ENCODE peak calls at places on chromosome 1, in five cellular contexts. J is K562, K is A549, R is tibial nerve, V is stomach. S is an unnamed sample. For H3K9me3, the result is how much of the 10 kb centered on the place peaks cover.

GRCh38 chr1:2639203-2639602 is 6.4 kb upstream of the MMEL1 start:
- DNase-seq in V (peak), J (no peak), K (no peak), R (no peak), S (no peak)

GRCh38 chr1:169683661-169684060 is 27.8 kb downstream of the SELL start:
- DNase-seq in K (no peak), J (no peak), V (no peak), R (no peak), S (no peak)

GRCh38 chr1:175829845-175830244 is 86.5 kb upstream of the TNR start:
- DNase-seq in K (no peak), V (no peak), R (no peak), J (no peak), S (no peak)

GRCh38 chr1:71200503-71200902 is 119.7 kb upstream of the ZRANB2 start:
- DNase-seq in K (no peak), V (no peak), J (no peak), R (no peak), S (no peak)

GRCh38 chr1:2982615-2983318 is 38.5 kb upstream of the ACTRT2 start:
- DNase-seq in J (no peak), K (no peak), V (no peak), R (no peak), S (peak)

GRCh38 chr1:216456682-216457081 is 33.4 kb upstream of the USH2A start:
- DNase-seq in K (no peak), J (no peak), V (no peak), R (no peak), S (no peak)

GRCh38 chr1:92298573-92299476 is at the start of the genes GLMN and RPAP2:
- DNase-seq in K (peak), R (peak), J (peak), V (peak), S (peak)

GRCh38 chr1:190328361-190328760 is 149.3 kb downstream of the BRINP3 start:
- DNase-seq in R (no peak), J (no peak), K (no peak), V (no peak), S (no peak)

GRCh38 chr1:101820080-101820479 is 176.6 kb downstream of the OLFM3 start:
- DNase-seq in R (no peak), V (no peak), J (no peak), K (no peak), S (no peak)

GRCh38 chr1:202192770-202193613 is 607 bp upstream of the LGR6 start:
- DNase-seq in V (peak), R (no peak), J (peak), K (peak), S (peak)

GRCh38 chr1:199172286-199173124 is 533.7 kb downstream of the PTPRC start:
- DNase-seq in K (no peak), V (no peak), R (no peak), J (no peak), S (no peak)

GRCh38 chr1:58648864-58649263 is 51.0 kb downstream of the MYSM1 start:
- DNase-seq in J (no peak), R (no peak), V (no peak), K (no peak), S (no peak)

GRCh38 chr1:205493241-205494085 is 11.0 kb upstream of the CDK18 start:
- DNase-seq in K (no peak), V (peak), J (no peak), R (no peak), S (no peak)

GRCh38 chr1:38625939-38626338 is 233.6 kb downstream of the RRAGC start:
- DNase-seq in K (no peak), R (no peak), V (no peak), J (no peak), S (no peak)

GRCh38 chr1:66752671-66753371 is 562 bp downstream of the DYNLT5 start:
- DNase-seq in J (no peak), V (no peak), K (no peak), R (no peak), S (no peak)

GRCh38 chr1:151825204-151825603 is 6.4 kb downstream of the RORC start:
- DNase-seq in K (no peak), R (no peak), J (no peak), V (no peak), S (no peak)

GRCh38 chr1:222464841-222465210 is 83.1 kb downstream of the HHIPL2 start:
- DNase-seq in J (peak), K (peak), V (peak), R (no peak), S (no peak)

GRCh38 chr1:218660678-218661053 is 315.5 kb downstream of the TGFB2 start:
- DNase-seq in K (peak), J (no peak), R (no peak), V (no peak), S (no peak)

GRCh38 chr1:91404151-91405012 is at the start of gene HFM1:
- DNase-seq in R (peak), J (peak), K (peak), V (peak), S (peak)

GRCh38 chr1:156176610-156177210 is 17.2 kb upstream of the SLC25A44 start:
- DNase-seq in V (no peak), J (no peak), R (no peak), K (no peak), S (no peak)

GRCh38 chr1:205983925-205984725 is 19.1 kb downstream of the RAB7B start:
- DNase-seq in K (peak), R (peak), J (peak), V (peak), S (no peak)

GRCh38 chr1:189432761-189433160 is 1044.9 kb downstream of the BRINP3 start:
- DNase-seq in K (no peak), R (no peak), J (no peak), V (no peak), S (no peak)

GRCh38 chr1:165144757-165145397 is 211.6 kb downstream of the LMX1A start:
- DNase-seq in R (peak), V (peak), J (peak), K (no peak), S (peak)

GRCh38 chr1:26887125-26887524 is 3.0 kb downstream of the GPN2 start:
- DNase-seq in R (no peak), K (peak), V (no peak), J (no peak), S (no peak)

GRCh38 chr1:147077081-147077480 is 95.2 kb downstream of the PRKAB2 start:
- DNase-seq in K (no peak), R (no peak), V (no peak), J (no peak), S (no peak)

GRCh38 chr1:188937965-188938551 is 1539.6 kb downstream of the BRINP3 start:
- DNase-seq in R (no peak), V (no peak), J (no peak), K (no peak), S (no peak)

GRCh38 chr1:154434346-154435075 is 29.4 kb downstream of the IL6R start:
- DNase-seq in V (peak), R (peak), J (no peak), K (no peak), S (peak)

GRCh38 chr1:53122194-53122846 is 20.1 kb downstream of the SLC1A7 start:
- DNase-seq in K (no peak), J (no peak), R (no peak), V (no peak), S (no peak)

GRCh38 chr1:47587891-47588582 is 150.2 kb downstream of the FOXD2 start:
- DNase-seq in V (no peak), R (no peak), K (no peak), J (no peak), S (no peak)

GRCh38 chr1:204931313-204931712 is 60.7 kb downstream of the NFASC start:
- DNase-seq in J (no peak), K (no peak), V (no peak), R (no peak), S (no peak)

GRCh38 chr1:234330843-234331215 is 42.4 kb upstream of the COA6 start:
- DNase-seq in V (no peak), J (no peak), R (no peak), K (no peak), S (no peak)

GRCh38 chr1:158095737-158096335 is 84.9 kb upstream of the CD1D start:
- DNase-seq in J (peak), V (no peak), K (peak), R (no peak), S (no peak)

GRCh38 chr1:234605983-234606730 is 3.8 kb downstream of the IRF2BP2 start:
- DNase-seq in V (peak), K (no peak), R (no peak), J (no peak), S (no peak)

GRCh38 chr1:83559090-83559489 is 439.8 kb downstream of the TTLL7 start:
- DNase-seq in J (no peak), V (no peak), K (no peak), R (no peak), S (no peak)
- H3K9me3 ChIP-seq in J (under half), V (under half), K (under half), R (under half), S (under half)

GRCh38 chr1:31548899-31549806 is 27.2 kb upstream of the TINAGL1 start:
- DNase-seq in J (peak), K (peak), R (peak), V (peak), S (peak)
- H3K4me3 ChIP-seq in J (no peak), K (peak), R (peak), V (peak), S (peak)

GRCh38 chr1:8076171-8076570 is 50.1 kb upstream of the ERRFI1 start:
- DNase-seq in K (no peak), R (no peak), J (no peak), V (peak), S (peak)

GRCh38 chr1:8075511-8076051 is 49.5 kb upstream of the ERRFI1 start:
- DNase-seq in J (no peak), K (no peak), R (no peak), V (no peak), S (no peak)

GRCh38 chr1:8077602-8078001 is 51.5 kb upstream of the ERRFI1 start:
- DNase-seq in R (no peak), K (no peak), J (peak), V (no peak), S (no peak)

GRCh38 chr1:8078176-8078671 is 52.1 kb upstream of the ERRFI1 start:
- DNase-seq in V (no peak), J (no peak), K (no peak), R (no peak), S (no peak)

GRCh38 chr1:8077120-8077573 is 51.0 kb upstream of the ERRFI1 start:
- DNase-seq in R (no peak), V (peak), J (peak), K (peak), S (no peak)
- TF ChIP-seq EP300 in R (no peak), V (no peak), J (no peak), K (peak), S (peak)

GRCh38 chr1:167317463-167317862 is 96.8 kb downstream of the POU2F1 start:
- DNase-seq in J (no peak), R (no peak), V (no peak), K (no peak), S (no peak)

GRCh38 chr1:167325151-167325550 is 104.5 kb downstream of the POU2F1 start:
- DNase-seq in K (no peak), V (no peak), J (no peak), R (no peak), S (no peak)

GRCh38 chr1:167328306-167328705 is 107.6 kb downstream of the POU2F1 start:
- DNase-seq in V (no peak), J (no peak), K (no peak), R (no peak), S (no peak)

GRCh38 chr1:167322483-167322882 is 101.8 kb downstream of the POU2F1 start:
- DNase-seq in J (no peak), R (no peak), V (no peak), K (no peak), S (no peak)
- H3K9me3 ChIP-seq in J (under half), R (under half), V (half or more), K (under half), S (under half)

GRCh38 chr1:94539496-94539895 is 2.1 kb downstream of the F3 start:
- DNase-seq in V (no peak), R (no peak), K (no peak), J (no peak), S (no peak)
- H3K4me3 ChIP-seq in V (peak), R (peak), K (no peak), J (no peak), S (peak)

GRCh38 chr1:210377934-210378333 is 49.2 kb downstream of the HHAT start:
- DNase-seq in V (no peak), J (no peak), K (no peak), R (no peak), S (no peak)
- TF ChIP-seq EP300 in V (no peak), J (no peak), K (no peak), R (no peak), S (no peak)

GRCh38 chr1:93437976-93438605 is 9.8 kb upstream of the FNBP1L start:
- DNase-seq in R (no peak), K (peak), J (peak), V (no peak), S (no peak)
- H3K9me3 ChIP-seq in R (under half), K (under half), J (under half), V (under half), S (under half)

GRCh38 chr1:14970799-14971141 is 182.8 kb upstream of the TMEM51 start:
- DNase-seq in K (no peak), R (no peak), J (no peak), V (no peak), S (no peak)

GRCh38 chr1:14969006-14969405 is 184.5 kb upstream of the TMEM51 start:
- DNase-seq in J (no peak), R (no peak), V (no peak), K (no peak), S (no peak)

GRCh38 chr1:14971201-14971600 is 182.3 kb upstream of the TMEM51 start:
- DNase-seq in J (no peak), R (no peak), V (no peak), K (no peak), S (no peak)

GRCh38 chr1:14972107-14972506 is 181.4 kb upstream of the TMEM51 start:
- DNase-seq in R (no peak), J (no peak), K (no peak), V (no peak), S (no peak)

DNA sequence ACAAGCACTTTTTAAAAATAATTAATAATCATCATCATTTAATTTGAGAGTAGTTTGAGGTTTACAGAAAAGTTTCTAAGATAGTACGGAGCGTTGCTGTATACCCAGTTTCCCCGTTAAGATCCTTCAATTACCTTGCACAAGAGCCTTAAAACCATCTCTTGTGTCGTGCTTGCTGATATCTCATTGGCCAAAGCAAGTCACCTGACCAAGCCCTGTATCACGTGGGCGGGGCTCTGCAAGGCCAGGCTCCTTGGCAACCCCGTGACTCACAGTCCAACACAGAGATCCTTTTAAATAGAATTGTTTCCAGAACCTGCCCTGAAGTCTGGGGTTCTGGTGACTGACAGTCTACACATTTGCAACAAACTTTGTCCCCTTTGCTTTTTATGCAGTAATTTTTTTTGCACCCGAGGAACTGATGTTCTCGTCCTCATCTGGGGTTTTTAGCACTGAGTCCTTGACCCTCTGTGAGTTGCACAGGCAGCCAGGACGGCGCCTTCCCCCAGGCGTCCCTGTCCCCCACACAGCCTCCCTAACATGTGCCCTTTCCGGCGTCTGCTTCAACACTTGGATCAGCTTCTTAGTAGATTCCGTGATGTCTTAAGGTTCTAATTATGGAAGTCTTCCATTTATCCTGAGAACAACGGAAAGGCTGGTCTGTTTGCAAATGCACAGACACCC is 183.3 kb upstream of the TMEM51 start:
- DNase-seq in K (peak), V (peak), R (no peak), J (peak), S (peak)
- H3K4me3 ChIP-seq in K (no peak), V (no peak), R (no peak), J (no peak), S (no peak)

GRCh38 chr1:115062542-115063004 is 26.7 kb downstream of the TSPAN2 start:
- DNase-seq in K (no peak), R (no peak), J (no peak), V (peak), S (peak)
- TF ChIP-seq EP300 in K (no peak), R (no peak), J (no peak), V (no peak), S (no peak)

GRCh38 chr1:33501309-33501708 is 28.9 kb downstream of the ZSCAN20 start:
- DNase-seq in R (no peak), V (no peak), K (no peak), J (no peak), S (no peak)

GRCh38 chr1:33494929-33495328 is 22.5 kb downstream of the ZSCAN20 start:
- DNase-seq in K (no peak), J (no peak), V (no peak), R (no peak), S (no peak)

GRCh38 chr1:33500547-33500946 is 28.1 kb downstream of the ZSCAN20 start:
- DNase-seq in K (no peak), R (no peak), J (no peak), V (no peak), S (no peak)

GRCh38 chr1:33501774-33502173 is 29.3 kb downstream of the ZSCAN20 start:
- DNase-seq in V (no peak), R (no peak), K (no peak), J (peak), S (no peak)

DNA sequence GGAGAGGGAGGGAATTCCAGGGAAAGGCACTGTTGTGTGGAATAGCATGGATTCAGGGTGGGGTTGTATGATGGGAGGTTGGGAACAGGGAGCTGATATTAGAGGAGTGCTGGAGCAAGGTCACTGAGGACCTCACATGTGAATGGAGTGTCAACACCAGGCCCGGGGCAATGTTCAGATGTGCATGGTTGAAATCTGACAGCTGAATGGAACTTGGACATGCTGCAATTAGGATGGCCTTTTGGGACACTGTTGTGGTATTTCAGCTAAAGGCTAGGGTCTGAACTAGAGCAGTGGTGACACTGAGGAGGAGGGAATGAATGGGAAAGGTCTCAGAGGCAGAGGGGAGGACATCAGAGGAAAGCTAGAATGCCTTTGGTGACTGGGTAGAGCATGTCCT is 25.0 kb downstream of the ZSCAN20 start:
- DNase-seq in J (no peak), V (no peak), K (no peak), R (no peak), S (no peak)
- H3K9me3 ChIP-seq in J (under half), V (half or more), K (half or more), R (under half), S (under half)